ENCODE peak calls at places on chromosomes 13 and 19, in five cellular contexts. D, J, E, N and Q are unnamed samples.

GRCh38 chr19:5407356-5407755 is 47.9 kb upstream of the ZNRF4 start:
- DNase-seq in D (peak), J (peak), E (no peak), N (no peak), Q (no peak)

GRCh38 chr13:43023244-43023931 is at the start of gene DNAJC15:
- DNase-seq in D (peak), J (peak), E (peak), N (peak), Q (peak)

GRCh38 chr13:101204270-101205011 is 211.9 kb downstream of the NALCN start:
- DNase-seq in D (peak), J (peak), E (no peak), N (no peak), Q (no peak)

GRCh38 chr19:48997972-48998371 is 4.3 kb downstream of the RUVBL2 start:
- DNase-seq in D (peak), J (peak), E (no peak), N (peak), Q (peak)

GRCh38 chr13:34721631-34722144 is 220.4 kb upstream of the NBEA start:
- DNase-seq in D (no peak), J (no peak), E (no peak), N (no peak), Q (no peak)

GRCh38 chr19:634975-635652 is 1.8 kb upstream of the POLRMT start:
- DNase-seq in D (no peak), J (no peak), E (no peak), N (no peak), Q (no peak)

GRCh38 chr13:82947121-82948077 is 934.9 kb downstream of the SLITRK1 start:
- DNase-seq in D (peak), J (peak), E (no peak), N (no peak), Q (no peak)

GRCh38 chr19:13031917-13032623 is 36.8 kb downstream of the NFIX start:
- DNase-seq in D (peak), J (peak), E (no peak), N (no peak), Q (no peak)

GRCh38 chr19:41861098-41861768 is 1.2 kb downstream of the RPS19 start:
- DNase-seq in D (no peak), J (no peak), E (no peak), N (no peak), Q (no peak)

GRCh38 chr19:34428549-34429285 is 536 bp downstream of the UBA2 start:
- DNase-seq in D (peak), J (peak), E (no peak), N (peak), Q (peak)

GRCh38 chr19:2455481-2456300 is 1.1 kb downstream of the LMNB2 start:
- DNase-seq in D (no peak), J (peak), E (no peak), N (no peak), Q (peak)

GRCh38 chr19:45217193-45217956 is 27.8 kb downstream of the EXOC3L2 start:
- DNase-seq in D (no peak), J (peak), E (no peak), N (no peak), Q (peak)

GRCh38 chr19:21321996-21322395 is 7.2 kb downstream of the ZNF708 start:
- DNase-seq in D (no peak), J (peak), E (no peak), N (no peak), Q (no peak)

GRCh38 chr13:74778946-74779345 is 644.7 kb upstream of the KLF12 start:
- DNase-seq in D (peak), J (peak), E (no peak), N (no peak), Q (no peak)

GRCh38 chr19:40223135-40223822 is 3.2 kb downstream of the CCNP start:
- DNase-seq in D (no peak), J (no peak), E (no peak), N (no peak), Q (no peak)
- H2AFZ ChIP-seq in D (peak), J (no peak), E (no peak), N (no peak), Q (no peak)

GRCh38 chr13:32878172-32878571 is 138.1 kb upstream of the KL start:
- DNase-seq in D (peak), J (peak), E (no peak), N (no peak), Q (no peak)
- H2AFZ ChIP-seq in D (no peak), J (no peak), E (no peak), N (no peak), Q (no peak)

GRCh38 chr19:4304509-4305252 is at the start of gene FSD1:
- DNase-seq in D (peak), J (peak), E (no peak), N (peak), Q (peak)

GRCh38 chr19:4305253-4305612 is 835 bp downstream of the FSD1 start:
- DNase-seq in D (no peak), J (no peak), E (no peak), N (no peak), Q (no peak)

GRCh38 chr19:4305659-4306058 is 1.3 kb downstream of the FSD1 start:
- DNase-seq in D (no peak), J (no peak), E (no peak), N (no peak), Q (no peak)

GRCh38 chr19:4302238-4302630 is at the start of gene TMIGD2:
- DNase-seq in D (no peak), J (no peak), E (no peak), N (no peak), Q (no peak)

GRCh38 chr19:4303778-4304508 is 455 bp upstream of the FSD1 start:
- DNase-seq in D (no peak), J (no peak), E (no peak), N (no peak), Q (no peak)
- H2AFZ ChIP-seq in D (peak), J (peak), E (no peak), N (peak), Q (peak)

GRCh38 chr19:46660601-46661019 is 372 bp downstream of the DACT3 start:
- DNase-seq in D (no peak), J (no peak), E (no peak), N (no peak), Q (no peak)
- H2AFZ ChIP-seq in D (peak), J (peak), E (peak), N (peak), Q (peak)

DNA sequence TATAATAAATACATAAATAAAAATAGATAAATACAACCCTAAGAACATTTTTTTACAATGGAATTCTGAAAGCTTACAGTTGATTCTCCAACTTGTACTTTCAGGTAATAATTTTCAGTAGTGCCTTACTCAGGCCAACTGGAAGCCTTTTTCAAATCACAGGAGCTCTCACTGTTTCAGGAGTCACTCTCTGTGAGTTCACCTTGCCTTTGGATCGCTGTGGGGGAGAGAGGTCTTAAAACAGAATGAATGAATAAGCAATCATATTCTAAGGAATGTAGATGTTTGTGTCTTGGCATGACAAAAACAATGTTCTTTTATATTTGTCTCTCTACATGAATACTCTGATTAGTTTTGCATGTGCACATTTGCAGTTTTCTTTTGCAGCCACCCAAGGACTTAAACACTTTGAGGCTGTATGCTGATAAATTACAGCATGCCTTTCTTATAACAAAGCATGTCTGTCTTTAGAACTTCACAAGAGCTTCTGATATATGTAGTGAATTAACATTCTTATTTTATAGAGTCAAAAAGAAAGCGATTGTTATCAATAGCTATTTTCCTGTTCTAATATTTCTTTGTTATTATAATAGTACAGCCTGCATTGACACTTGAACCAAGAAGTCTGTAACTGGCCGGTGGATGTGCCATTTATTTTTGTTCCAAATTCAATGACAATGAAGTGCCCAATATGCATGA is 1111.5 kb upstream of the ATXN8OS start:
- DNase-seq in D (no peak), J (no peak), E (no peak), N (no peak), Q (no peak)
- H2AFZ ChIP-seq in D (no peak), J (no peak), E (no peak), N (no peak), Q (no peak)

DNA sequence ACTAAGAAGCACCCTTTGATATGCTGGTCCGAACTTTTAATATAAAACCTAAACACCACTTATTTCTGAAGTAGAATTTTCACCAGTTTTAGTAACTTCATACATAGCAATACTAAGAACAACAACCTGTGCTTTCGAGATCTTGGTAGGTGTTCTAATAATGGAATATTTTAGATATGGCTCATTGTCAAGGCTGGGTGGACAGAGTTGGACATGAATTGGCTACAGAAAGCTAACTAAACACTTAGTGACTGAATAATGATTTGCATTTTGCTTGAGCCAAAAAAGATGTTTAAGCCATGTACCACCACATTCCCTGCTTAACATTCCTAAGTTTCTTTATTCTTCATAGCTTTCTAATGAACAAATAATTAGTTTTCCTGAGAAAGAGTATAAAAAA is 344.3 kb upstream of the SGCG start:
- DNase-seq in D (no peak), J (no peak), E (no peak), N (no peak), Q (no peak)
- H2AFZ ChIP-seq in D (no peak), J (no peak), E (no peak), N (no peak), Q (no peak)

GRCh38 chr13:69296130-69296529 is 811.5 kb upstream of the ATXN8OS start:
- DNase-seq in D (no peak), J (no peak), E (no peak), N (no peak), Q (no peak)

GRCh38 chr13:69300131-69300530 is 807.5 kb upstream of the ATXN8OS start:
- DNase-seq in D (no peak), J (no peak), E (no peak), N (no peak), Q (no peak)
- H2AFZ ChIP-seq in D (no peak), J (no peak), E (no peak), N (no peak), Q (no peak)

DNA sequence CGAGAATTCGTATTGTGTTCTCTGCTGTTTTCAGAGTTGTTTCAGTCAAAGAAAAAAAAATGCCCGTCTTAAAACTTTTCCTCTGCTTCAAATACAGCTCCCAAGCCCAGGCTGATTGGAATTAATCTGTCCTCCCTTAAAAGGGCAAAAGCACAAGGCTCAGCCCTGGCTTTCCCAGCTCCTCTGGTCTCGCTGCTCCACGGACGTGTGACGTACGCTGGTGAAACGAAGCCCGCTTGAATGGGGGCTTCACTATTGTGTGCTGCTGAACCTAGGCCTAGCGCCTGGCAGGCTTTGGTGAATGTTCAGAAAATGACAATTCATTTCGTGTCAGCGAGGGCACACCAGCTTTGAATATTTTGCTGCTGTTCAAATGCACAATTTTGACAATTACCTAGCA is 654 bp upstream of the ZNF135 start:
- DNase-seq in D (no peak), J (no peak), E (no peak), N (no peak), Q (no peak)
- H2AFZ ChIP-seq in D (no peak), J (peak), E (no peak), N (no peak), Q (peak)

DNA sequence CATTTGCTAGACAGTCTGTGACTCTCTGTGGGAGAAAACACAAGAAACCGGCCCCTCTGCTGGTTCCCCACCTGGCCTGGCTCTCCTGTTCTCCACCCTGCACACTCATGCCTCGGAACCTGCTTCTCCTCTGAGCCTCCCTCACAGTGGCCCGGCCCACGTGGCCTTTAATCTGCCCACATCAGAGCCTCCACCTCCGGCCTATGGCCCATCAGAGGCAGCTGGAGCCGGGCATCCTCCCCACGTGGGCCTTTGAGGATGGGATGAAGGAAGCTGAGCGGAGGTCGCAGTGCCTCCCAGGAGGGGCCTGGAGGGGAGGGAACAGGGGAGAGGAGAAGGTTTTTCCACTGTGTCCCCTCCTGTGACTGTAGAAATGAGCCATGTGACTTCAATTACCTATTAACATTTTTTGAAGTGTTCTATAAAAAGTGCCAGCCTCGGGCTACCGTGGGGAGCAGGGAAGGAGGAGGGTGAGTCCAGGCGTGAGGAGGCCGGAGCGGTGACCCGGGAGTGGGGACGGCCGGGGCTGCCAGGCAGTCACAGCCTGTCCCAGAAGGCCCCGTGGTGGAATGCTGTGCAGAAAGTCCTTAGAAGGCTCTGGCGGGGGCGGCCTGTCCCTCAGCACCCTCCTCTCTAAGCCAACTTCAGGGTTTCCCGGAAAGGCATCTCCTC is 24.6 kb upstream of the SLC1A5 start:
- DNase-seq in D (no peak), J (no peak), E (no peak), N (no peak), Q (no peak)
- H2AFZ ChIP-seq in D (peak), J (no peak), E (no peak), N (peak), Q (no peak)